ENCODE peak calls at places on chromosomes 4 and X, in nine cellular contexts. One of them, this sample, is unnamed. For H3K27me3 and H3K9me3, the result is how much of the 10 kb centered on the place peaks cover.

GRCh38 chrX:107704181-107704580 is 71.4 kb downstream of the TSC22D3 start:
- DNase-seq in effector memory CD4-positive, alpha-beta T cell: no peak
- DNase-seq in uterus: no peak
- DNase-seq in lung: no peak
- DNase-seq in tibial artery: no peak
- DNase-seq in colonic mucosa: no peak
- DNase-seq in heart left ventricle: no peak
- DNase-seq in endodermal cell: peak
- DNase-seq in A673: no peak
- DNase-seq in this sample: no peak

GRCh38 chr4:39713691-39714090 is 15.8 kb downstream of the UBE2K start:
- DNase-seq in effector memory CD4-positive, alpha-beta T cell: no peak
- DNase-seq in heart left ventricle: no peak
- DNase-seq in tibial artery: peak
- DNase-seq in endodermal cell: no peak
- DNase-seq in colonic mucosa: no peak
- DNase-seq in lung: no peak
- DNase-seq in uterus: no peak
- DNase-seq in A673: no peak
- DNase-seq in this sample: no peak

GRCh38 chrX:104156630-104157529 is at the start of gene SLC25A53:
- DNase-seq in uterus: peak
- DNase-seq in lung: peak
- DNase-seq in heart left ventricle: peak
- DNase-seq in tibial artery: peak
- DNase-seq in A673: peak
- DNase-seq in effector memory CD4-positive, alpha-beta T cell: peak
- DNase-seq in endodermal cell: peak
- DNase-seq in colonic mucosa: peak
- DNase-seq in this sample: peak

GRCh38 chr4:18039113-18039512 is 17.6 kb upstream of the LCORL start:
- DNase-seq in uterus: no peak
- DNase-seq in endodermal cell: no peak
- DNase-seq in A673: no peak
- DNase-seq in heart left ventricle: no peak
- DNase-seq in colonic mucosa: no peak
- DNase-seq in tibial artery: no peak
- DNase-seq in effector memory CD4-positive, alpha-beta T cell: no peak
- DNase-seq in lung: no peak
- DNase-seq in this sample: no peak

GRCh38 chr4:1381181-1381621 is 25.0 kb downstream of the NKX1-1 start:
- DNase-seq in colonic mucosa: no peak
- DNase-seq in uterus: no peak
- DNase-seq in A673: no peak
- DNase-seq in effector memory CD4-positive, alpha-beta T cell: no peak
- DNase-seq in endodermal cell: peak
- DNase-seq in heart left ventricle: no peak
- DNase-seq in lung: no peak
- DNase-seq in tibial artery: peak
- DNase-seq in this sample: no peak

GRCh38 chr4:99201687-99202086 is 17.4 kb downstream of the ADH6 start:
- DNase-seq in effector memory CD4-positive, alpha-beta T cell: no peak
- DNase-seq in tibial artery: no peak
- DNase-seq in uterus: no peak
- DNase-seq in heart left ventricle: no peak
- DNase-seq in colonic mucosa: no peak
- DNase-seq in A673: no peak
- DNase-seq in lung: no peak
- DNase-seq in endodermal cell: no peak
- DNase-seq in this sample: no peak

GRCh38 chr4:37385424-37385823 is 140.9 kb downstream of the NWD2 start:
- DNase-seq in heart left ventricle: no peak
- DNase-seq in endodermal cell: no peak
- DNase-seq in A673: no peak
- DNase-seq in colonic mucosa: no peak
- DNase-seq in tibial artery: no peak
- DNase-seq in uterus: no peak
- DNase-seq in lung: no peak
- DNase-seq in effector memory CD4-positive, alpha-beta T cell: no peak
- DNase-seq in this sample: no peak

GRCh38 chr4:159298502-159298901 is 195.6 kb downstream of the RAPGEF2 start:
- DNase-seq in lung: no peak
- DNase-seq in uterus: no peak
- DNase-seq in tibial artery: no peak
- DNase-seq in A673: no peak
- DNase-seq in endodermal cell: no peak
- DNase-seq in colonic mucosa: no peak
- DNase-seq in effector memory CD4-positive, alpha-beta T cell: no peak
- DNase-seq in heart left ventricle: no peak
- DNase-seq in this sample: no peak

GRCh38 chrX:147602297-147602696 is 309.4 kb upstream of the FMR1 start:
- DNase-seq in A673: peak
- DNase-seq in lung: no peak
- DNase-seq in endodermal cell: no peak
- DNase-seq in tibial artery: no peak
- DNase-seq in uterus: no peak
- DNase-seq in colonic mucosa: no peak
- DNase-seq in effector memory CD4-positive, alpha-beta T cell: no peak
- DNase-seq in heart left ventricle: no peak
- DNase-seq in this sample: peak

GRCh38 chr4:57418133-57418532 is 307.9 kb upstream of the IGFBP7 start:
- DNase-seq in tibial artery: no peak
- DNase-seq in heart left ventricle: no peak
- DNase-seq in effector memory CD4-positive, alpha-beta T cell: no peak
- DNase-seq in uterus: no peak
- DNase-seq in endodermal cell: no peak
- DNase-seq in colonic mucosa: no peak
- DNase-seq in lung: no peak
- DNase-seq in A673: no peak
- DNase-seq in this sample: no peak

GRCh38 chrX:70013483-70014222 is 36.1 kb downstream of the AWAT2 start:
- DNase-seq in A673: no peak
- DNase-seq in tibial artery: no peak
- DNase-seq in uterus: no peak
- DNase-seq in endodermal cell: no peak
- DNase-seq in lung: no peak
- DNase-seq in effector memory CD4-positive, alpha-beta T cell: no peak
- DNase-seq in colonic mucosa: no peak
- DNase-seq in heart left ventricle: peak
- DNase-seq in this sample: no peak

DNA sequence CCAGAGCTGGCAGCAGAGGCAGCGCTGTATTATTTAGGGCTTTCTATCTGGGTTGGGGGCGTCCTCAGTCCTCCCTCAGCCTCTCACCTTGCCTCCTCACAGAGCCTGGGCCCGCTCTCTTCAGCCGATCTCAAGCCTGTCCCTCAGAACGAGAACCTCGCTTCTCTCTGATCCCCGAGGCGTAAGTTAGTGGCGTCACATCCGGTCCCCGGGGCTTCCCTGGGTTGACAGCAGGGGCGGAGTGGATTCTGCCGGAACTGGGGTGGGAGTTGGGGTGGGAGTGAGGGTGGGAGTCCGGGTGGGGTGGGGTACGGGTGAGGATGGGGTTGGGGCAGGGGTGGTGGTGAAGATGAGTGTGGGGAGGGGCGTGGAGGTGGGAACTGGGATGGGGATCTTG is at the start of gene MAGEA10:
- DNase-seq in heart left ventricle: no peak
- DNase-seq in tibial artery: no peak
- DNase-seq in colonic mucosa: no peak
- DNase-seq in lung: no peak
- DNase-seq in endodermal cell: no peak
- DNase-seq in A673: no peak
- DNase-seq in uterus: no peak
- DNase-seq in effector memory CD4-positive, alpha-beta T cell: no peak
- DNase-seq in this sample: no peak
- H3K4me3 ChIP-seq in heart left ventricle: no peak
- H3K4me3 ChIP-seq in tibial artery: no peak
- H3K4me3 ChIP-seq in colonic mucosa: no peak
- H3K4me3 ChIP-seq in lung: no peak
- H3K4me3 ChIP-seq in endodermal cell: no peak
- H3K4me3 ChIP-seq in A673: no peak
- H3K4me3 ChIP-seq in uterus: no peak
- H3K4me3 ChIP-seq in effector memory CD4-positive, alpha-beta T cell: no peak
- H3K4me3 ChIP-seq in this sample: no peak

DNA sequence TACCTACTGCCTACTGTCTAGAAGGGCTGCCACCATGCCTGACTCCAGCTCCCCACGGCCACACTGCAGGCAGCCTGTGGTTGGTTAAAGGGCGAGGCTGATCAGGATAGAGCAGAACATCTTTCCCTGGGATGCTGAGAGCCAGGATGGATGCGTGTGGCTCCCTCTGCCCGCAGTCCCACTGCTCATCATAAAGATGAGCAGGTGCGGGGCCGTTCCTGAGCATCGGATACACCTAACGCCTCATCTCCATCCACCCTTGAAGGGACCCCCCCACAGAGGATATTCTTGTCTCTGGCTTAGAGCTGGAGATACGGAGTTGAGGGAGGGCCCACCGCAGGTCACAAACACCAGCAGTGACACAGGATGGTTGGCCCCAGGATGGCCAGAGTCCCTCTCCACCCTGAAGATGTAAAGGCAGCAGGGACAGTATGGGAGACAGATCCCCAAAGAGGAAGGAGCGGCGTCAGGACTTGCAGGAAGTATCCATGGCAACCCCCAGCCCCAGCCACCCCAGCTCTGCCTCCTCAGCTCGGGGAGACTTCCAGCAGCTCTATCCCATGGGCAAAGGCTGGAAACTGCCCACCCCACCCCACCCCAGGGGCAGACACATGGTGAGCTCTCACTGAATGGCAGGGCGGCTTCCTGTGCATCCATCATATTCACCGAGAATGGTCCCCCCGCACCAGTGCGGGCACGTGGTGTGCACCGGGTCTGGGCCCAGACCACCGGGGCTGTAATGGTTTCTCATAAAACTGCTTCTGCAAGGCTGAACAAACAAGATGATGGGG is 19.3 kb downstream of the PPP2R2C start:
- DNase-seq in A673: no peak
- DNase-seq in lung: no peak
- DNase-seq in endodermal cell: no peak
- DNase-seq in tibial artery: no peak
- DNase-seq in uterus: no peak
- DNase-seq in heart left ventricle: no peak
- DNase-seq in colonic mucosa: no peak
- DNase-seq in effector memory CD4-positive, alpha-beta T cell: no peak
- DNase-seq in this sample: no peak
- H3K27me3 ChIP-seq in A673: half or more
- H3K27me3 ChIP-seq in lung: under half
- H3K27me3 ChIP-seq in endodermal cell: under half
- H3K27me3 ChIP-seq in tibial artery: under half
- H3K27me3 ChIP-seq in uterus: under half
- H3K27me3 ChIP-seq in heart left ventricle: under half
- H3K27me3 ChIP-seq in colonic mucosa: under half
- H3K27me3 ChIP-seq in effector memory CD4-positive, alpha-beta T cell: under half
- H3K27me3 ChIP-seq in this sample: under half

GRCh38 chr4:92830771-92831170 is 527.0 kb downstream of the GRID2 start:
- DNase-seq in effector memory CD4-positive, alpha-beta T cell: no peak
- DNase-seq in A673: no peak
- DNase-seq in uterus: no peak
- DNase-seq in tibial artery: no peak
- DNase-seq in heart left ventricle: no peak
- DNase-seq in lung: no peak
- DNase-seq in endodermal cell: no peak
- DNase-seq in colonic mucosa: no peak
- DNase-seq in this sample: no peak
- H3K9me3 ChIP-seq in effector memory CD4-positive, alpha-beta T cell: under half
- H3K9me3 ChIP-seq in A673: under half
- H3K9me3 ChIP-seq in uterus: under half
- H3K9me3 ChIP-seq in tibial artery: under half
- H3K9me3 ChIP-seq in heart left ventricle: under half
- H3K9me3 ChIP-seq in lung: under half
- H3K9me3 ChIP-seq in endodermal cell: under half
- H3K9me3 ChIP-seq in colonic mucosa: under half
- H3K9me3 ChIP-seq in this sample: under half

GRCh38 chr4:19735012-19735411 is 516.7 kb upstream of the SLIT2 start:
- DNase-seq in effector memory CD4-positive, alpha-beta T cell: no peak
- DNase-seq in uterus: no peak
- DNase-seq in A673: no peak
- DNase-seq in heart left ventricle: no peak
- DNase-seq in lung: no peak
- DNase-seq in tibial artery: no peak
- DNase-seq in colonic mucosa: no peak
- DNase-seq in endodermal cell: no peak
- DNase-seq in this sample: no peak

GRCh38 chr4:19736968-19737756 is 514.5 kb upstream of the SLIT2 start:
- DNase-seq in tibial artery: no peak
- DNase-seq in endodermal cell: no peak
- DNase-seq in effector memory CD4-positive, alpha-beta T cell: no peak
- DNase-seq in colonic mucosa: no peak
- DNase-seq in A673: no peak
- DNase-seq in lung: no peak
- DNase-seq in heart left ventricle: no peak
- DNase-seq in uterus: no peak
- DNase-seq in this sample: no peak

GRCh38 chr4:19739101-19739651 is 512.5 kb upstream of the SLIT2 start:
- DNase-seq in A673: peak
- DNase-seq in colonic mucosa: no peak
- DNase-seq in endodermal cell: no peak
- DNase-seq in heart left ventricle: no peak
- DNase-seq in effector memory CD4-positive, alpha-beta T cell: no peak
- DNase-seq in tibial artery: no peak
- DNase-seq in lung: no peak
- DNase-seq in uterus: no peak
- DNase-seq in this sample: peak
- H3K4me3 ChIP-seq in A673: no peak
- H3K4me3 ChIP-seq in colonic mucosa: no peak
- H3K4me3 ChIP-seq in endodermal cell: no peak
- H3K4me3 ChIP-seq in heart left ventricle: no peak
- H3K4me3 ChIP-seq in effector memory CD4-positive, alpha-beta T cell: no peak
- H3K4me3 ChIP-seq in tibial artery: no peak
- H3K4me3 ChIP-seq in lung: no peak
- H3K4me3 ChIP-seq in uterus: no peak
- H3K4me3 ChIP-seq in this sample: peak

GRCh38 chrX:73930300-73930699 is 367.3 kb downstream of the CHIC1 start:
- DNase-seq in uterus: no peak
- DNase-seq in tibial artery: no peak
- DNase-seq in colonic mucosa: no peak
- DNase-seq in lung: no peak
- DNase-seq in endodermal cell: no peak
- DNase-seq in A673: no peak
- DNase-seq in effector memory CD4-positive, alpha-beta T cell: no peak
- DNase-seq in heart left ventricle: no peak
- DNase-seq in this sample: no peak

GRCh38 chrX:73932522-73932921 is 369.5 kb downstream of the CHIC1 start:
- DNase-seq in colonic mucosa: no peak
- DNase-seq in A673: no peak
- DNase-seq in endodermal cell: no peak
- DNase-seq in lung: no peak
- DNase-seq in uterus: no peak
- DNase-seq in heart left ventricle: no peak
- DNase-seq in tibial artery: no peak
- DNase-seq in effector memory CD4-positive, alpha-beta T cell: no peak
- DNase-seq in this sample: no peak
- H3K27me3 ChIP-seq in colonic mucosa: under half
- H3K27me3 ChIP-seq in A673: under half
- H3K27me3 ChIP-seq in endodermal cell: under half
- H3K27me3 ChIP-seq in lung: under half
- H3K27me3 ChIP-seq in uterus: under half
- H3K27me3 ChIP-seq in heart left ventricle: under half
- H3K27me3 ChIP-seq in tibial artery: under half
- H3K27me3 ChIP-seq in effector memory CD4-positive, alpha-beta T cell: under half
- H3K27me3 ChIP-seq in this sample: under half

GRCh38 chrX:55815546-55815945 is 98.0 kb downstream of the RRAGB start:
- DNase-seq in A673: no peak
- DNase-seq in uterus: no peak
- DNase-seq in lung: no peak
- DNase-seq in heart left ventricle: no peak
- DNase-seq in tibial artery: no peak
- DNase-seq in colonic mucosa: no peak
- DNase-seq in effector memory CD4-positive, alpha-beta T cell: no peak
- DNase-seq in endodermal cell: no peak
- DNase-seq in this sample: no peak
- H3K9me3 ChIP-seq in A673: under half
- H3K9me3 ChIP-seq in uterus: under half
- H3K9me3 ChIP-seq in lung: under half
- H3K9me3 ChIP-seq in heart left ventricle: under half
- H3K9me3 ChIP-seq in tibial artery: under half
- H3K9me3 ChIP-seq in colonic mucosa: under half
- H3K9me3 ChIP-seq in effector memory CD4-positive, alpha-beta T cell: under half
- H3K9me3 ChIP-seq in endodermal cell: under half
- H3K9me3 ChIP-seq in this sample: under half